ENCODE peak calls at places on chromosomes 11 and 22, in five cellular contexts. N is endothelial cell of umbilical vein, Y is skeletal muscle cell, T is BE2C, P is mesenchymal stem cell. D is an unnamed sample.

GRCh38 chr11:17256512-17256911 is 20.0 kb upstream of the NUCB2 start:
- DNase-seq in N (peak; percentile 21), Y (peak; percentile 96), T (no peak), P (peak; percentile 86), D (peak; percentile 32)

GRCh38 chr11:68396526-68396925 is 64.0 kb upstream of the PPP6R3 start:
- DNase-seq in N (no peak), Y (peak; percentile 54), T (no peak), P (no peak), D (no peak)

GRCh38 chr11:35393093-35393492 is 26.3 kb downstream of the SLC1A2 start:
- DNase-seq in N (no peak), Y (no peak), T (peak; percentile 29), P (no peak), D (peak; percentile 61)

GRCh38 chr11:26278354-26278753 is 53.6 kb upstream of the ANO3 start:
- DNase-seq in N (no peak), Y (no peak), T (no peak), P (no peak), D (no peak)

GRCh38 chr22:20641198-20641892 is 132.6 kb upstream of the SERPIND1 start:
- DNase-seq in N (no peak), Y (no peak), T (no peak), P (no peak), D (no peak)

GRCh38 chr11:122468965-122469364 is 186.6 kb upstream of the UBASH3B start:
- DNase-seq in N (no peak), Y (no peak), T (no peak), P (no peak), D (no peak)

GRCh38 chr11:58301576-58301975 is 33.5 kb upstream of the OR10W1 start:
- DNase-seq in N (no peak), Y (peak; percentile 45), T (no peak), P (no peak), D (no peak)

GRCh38 chr22:43707650-43708049 is 104.5 kb downstream of the EFCAB6 start:
- DNase-seq in N (no peak), Y (no peak), T (no peak), P (no peak), D (no peak)

GRCh38 chr11:120612363-120613263 is 101.1 kb downstream of the GRIK4 start:
- DNase-seq in N (peak; percentile 57), Y (no peak), T (no peak), P (peak; percentile 76), D (no peak)

GRCh38 chr11:95512682-95513081 is 276.9 kb downstream of the FAM76B start:
- DNase-seq in N (peak; percentile 41), Y (peak; percentile 93), T (peak; percentile 51), P (peak; percentile 97), D (no peak)

GRCh38 chr11:86431258-86431657 is 56.6 kb downstream of the CCDC81 start:
- DNase-seq in N (no peak), Y (no peak), T (no peak), P (no peak), D (no peak)

GRCh38 chr11:68081691-68082090 is 39.5 kb downstream of the CHKA start:
- DNase-seq in N (no peak), Y (no peak), T (no peak), P (no peak), D (no peak)

GRCh38 chr11:57597461-57597892 is at the start of gene SERPING1:
- DNase-seq in N (no peak), Y (no peak), T (no peak), P (no peak), D (no peak)

GRCh38 chr11:119521551-119521950 is 98.6 kb upstream of the THY1 start:
- DNase-seq in N (no peak), Y (no peak), T (no peak), P (no peak), D (no peak)

GRCh38 chr22:42902875-42903510 is 45.9 kb upstream of the ARFGAP3 start:
- DNase-seq in N (no peak), Y (peak; percentile 56), T (no peak), P (peak; percentile 90), D (no peak)

GRCh38 chr11:46294365-46295309 is 17.2 kb downstream of the CREB3L1 start:
- DNase-seq in N (no peak), Y (peak; percentile 92), T (no peak), P (peak; percentile 97), D (peak; percentile 83)

GRCh38 chr11:46295312-46295995 is 18.0 kb downstream of the CREB3L1 start:
- DNase-seq in N (peak; percentile 76), Y (no peak), T (peak; percentile 85), P (peak; percentile 82), D (no peak)

GRCh38 chr11:46293616-46294015 is 16.2 kb downstream of the CREB3L1 start:
- DNase-seq in N (no peak), Y (peak; percentile 90), T (no peak), P (peak; percentile 95), D (peak; percentile 85)

GRCh38 chr11:46296520-46297448 is 19.3 kb downstream of the CREB3L1 start:
- DNase-seq in N (peak; percentile 89), Y (peak; percentile 90), T (peak; percentile 48), P (peak; percentile 96), D (peak; percentile 71)

GRCh38 chr11:46295996-46296519 is 18.6 kb downstream of the CREB3L1 start:
- DNase-seq in N (no peak), Y (no peak), T (no peak), P (no peak), D (no peak)
- H3K4me3 ChIP-seq in N (peak overlapping the region; percentile 78), Y (peak overlapping the region; percentile 46), T (peak overlapping the region; percentile 49), P (peak overlapping the region; percentile 27), D (peak overlapping the region; percentile 53)

DNA sequence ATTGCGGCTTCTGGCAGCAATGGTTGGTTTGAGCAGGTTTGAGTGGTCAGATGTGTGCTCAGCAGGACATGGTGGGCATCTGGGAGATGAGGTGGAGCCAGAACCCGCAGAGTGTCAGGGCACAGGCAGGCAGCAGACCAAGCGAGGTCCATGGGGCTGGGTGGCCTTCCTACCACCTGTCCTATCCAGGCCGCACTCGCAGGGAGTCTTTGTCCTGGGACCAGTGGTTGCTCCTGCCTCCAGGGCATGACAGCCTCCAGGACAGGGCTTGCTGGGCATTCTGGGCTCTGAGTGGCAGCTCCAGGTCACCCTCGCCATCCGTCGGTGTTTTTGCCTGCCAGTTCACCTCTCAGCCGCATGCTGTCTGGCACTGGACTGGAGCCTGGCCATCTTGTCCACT is 919.3 kb downstream of the TBC1D22A start:
- DNase-seq in N (no peak), Y (no peak), T (no peak), P (no peak), D (no peak)
- H3K4me3 ChIP-seq in N (no peak overlapping the region), Y (no peak overlapping the region), T (no peak overlapping the region), P (no peak overlapping the region), D (no peak overlapping the region)

DNA sequence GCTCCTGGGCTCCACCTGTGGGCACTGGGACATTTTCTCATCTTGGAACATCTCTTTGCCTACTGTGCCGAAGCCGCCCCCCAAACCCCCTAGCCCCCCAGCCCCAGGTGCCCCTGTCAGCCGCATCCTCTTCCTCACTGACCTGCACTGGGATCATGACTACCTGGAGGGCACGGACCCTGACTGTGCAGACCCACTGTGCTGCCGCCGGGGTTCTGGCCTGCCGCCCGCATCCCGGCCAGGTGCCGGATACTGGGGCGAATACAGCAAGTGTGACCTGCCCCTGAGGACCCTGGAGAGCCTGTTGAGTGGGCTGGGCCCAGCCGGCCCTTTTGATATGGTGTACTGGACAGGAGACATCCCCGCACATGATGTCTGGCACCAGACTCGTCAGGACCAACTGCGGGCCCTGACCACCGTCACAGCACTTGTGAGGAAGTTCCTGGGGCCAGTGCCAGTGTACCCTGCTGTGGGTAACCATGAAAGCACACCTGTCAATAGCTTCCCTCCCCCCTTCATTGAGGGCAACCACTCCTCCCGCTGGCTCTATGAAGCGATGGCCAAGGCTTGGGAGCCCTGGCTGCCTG is 1.4 kb downstream of the SMPD1 start:
- DNase-seq in N (no peak), Y (no peak), T (no peak), P (no peak), D (no peak)
- H3K4me3 ChIP-seq in N (no peak overlapping the region), Y (no peak overlapping the region), T (no peak overlapping the region), P (no peak overlapping the region), D (no peak overlapping the region)

DNA sequence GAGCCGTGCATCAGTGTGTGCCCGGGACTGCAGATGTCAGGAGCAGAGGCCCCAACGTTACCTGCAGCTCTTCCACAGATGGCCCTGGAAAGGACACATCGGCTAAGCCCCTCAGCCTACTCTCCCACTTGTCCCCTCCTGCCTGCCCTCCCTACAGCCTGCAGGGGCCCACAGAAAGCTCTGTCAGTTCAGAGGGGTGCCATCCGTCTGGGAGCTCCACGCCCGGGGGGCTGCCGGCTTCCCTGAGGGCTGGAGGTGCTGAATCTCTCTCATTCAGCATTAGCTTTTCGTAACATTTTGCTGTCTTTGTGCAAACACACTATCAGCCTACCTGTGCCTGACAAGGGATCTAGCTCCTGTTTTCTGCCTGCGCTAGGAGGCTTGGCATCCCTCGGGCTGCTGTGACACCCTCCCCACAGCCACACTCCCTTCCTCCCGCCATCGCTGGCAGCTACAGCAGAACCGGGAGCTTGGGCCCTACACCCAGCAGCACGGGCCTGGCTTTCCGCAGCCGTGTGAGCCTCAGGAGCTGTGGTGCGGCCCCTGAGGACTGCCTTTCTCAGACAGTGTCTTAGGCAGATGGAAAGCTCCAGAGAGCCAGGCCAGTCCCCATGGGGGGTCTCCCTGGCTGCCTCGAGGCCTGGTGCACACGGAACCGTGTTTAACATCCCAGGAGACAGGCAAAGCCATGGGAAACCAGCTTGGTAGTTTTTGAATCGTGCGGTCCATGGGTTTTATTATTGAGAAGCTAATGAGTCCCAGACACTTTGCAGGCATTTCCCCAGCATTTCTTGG is 198.3 kb upstream of the B3GAT1 start:
- DNase-seq in N (no peak), Y (no peak), T (no peak), P (no peak), D (no peak)
- H3K4me3 ChIP-seq in N (no peak overlapping the region), Y (no peak overlapping the region), T (no peak overlapping the region), P (no peak overlapping the region), D (no peak overlapping the region)

GRCh38 chr11:70816156-70816678 is 417.9 kb downstream of the CTTN start:
- DNase-seq in N (no peak), Y (no peak), T (no peak), P (no peak), D (no peak)
- H3K4me3 ChIP-seq in N (no peak overlapping the region), Y (no peak overlapping the region), T (no peak overlapping the region), P (no peak overlapping the region), D (no peak overlapping the region)

GRCh38 chr11:44310198-44310455 is 188 bp upstream of the ALX4 start:
- DNase-seq in N (no peak), Y (no peak), T (no peak), P (no peak), D (no peak)
- H3K4me3 ChIP-seq in N (no peak overlapping the region), Y (peak overlapping the region; percentile 43), T (no peak overlapping the region), P (no peak overlapping the region), D (peak overlapping the region; percentile 46)

GRCh38 chr22:37982151-37982838 is 2.1 kb downstream of the SOX10 start:
- DNase-seq in N (no peak), Y (no peak), T (no peak), P (no peak), D (no peak)
- H3K4me3 ChIP-seq in N (no peak overlapping the region), Y (no peak overlapping the region), T (no peak overlapping the region), P (no peak overlapping the region), D (no peak overlapping the region)